ENCODE peak calls at places on chromosomes 11 and 22, in eight cellular contexts. F is GM13977, Q is upper lobe of right lung, Y is fibroblast of mammary gland, V is fibroblast of the aortic adventitia, U is HFFc6, T is dorsolateral prefrontal cortex, N is brain microvascular endothelial cell. H is an unnamed sample.

GRCh38 chr11:124669193-124669592 is 4.3 kb downstream of the SIAE start:
- DNase-seq in F (peak), Q (no peak), Y (peak), V (peak), U (peak), T (no peak), N (peak), H (peak)

GRCh38 chr22:26124991-26125725 is 44.1 kb upstream of the SEZ6L start:
- DNase-seq in F (no peak), Q (no peak), Y (no peak), V (no peak), U (no peak), T (no peak), N (no peak), H (no peak)

GRCh38 chr22:32389685-32390084 is 22.4 kb downstream of the RTCB start:
- DNase-seq in F (no peak), Q (no peak), Y (peak), V (peak), U (peak), T (no peak), N (peak), H (no peak)

GRCh38 chr11:129894281-129895125 is 875 bp downstream of the NFRKB start:
- DNase-seq in F (peak), Q (no peak), Y (no peak), V (peak), U (peak), T (no peak), N (no peak), H (no peak)

GRCh38 chr11:114553642-114554041 is 6.0 kb downstream of the NXPE1 start:
- DNase-seq in F (no peak), Q (no peak), Y (peak), V (no peak), U (no peak), T (no peak), N (no peak), H (no peak)

GRCh38 chr11:68954970-68955958 is 25.5 kb downstream of the MRGPRD start:
- DNase-seq in F (no peak), Q (no peak), Y (peak), V (peak), U (peak), T (no peak), N (peak), H (no peak)

GRCh38 chr11:81070948-81071347 is 1630.1 kb upstream of the TENM4 start:
- DNase-seq in F (peak), Q (no peak), Y (no peak), V (no peak), U (no peak), T (no peak), N (no peak), H (no peak)

GRCh38 chr11:27398413-27398780 is 35.4 kb upstream of the CCDC34 start:
- DNase-seq in F (no peak), Q (no peak), Y (no peak), V (no peak), U (no peak), T (no peak), N (no peak), H (no peak)

GRCh38 chr11:12786891-12787290 is 112.7 kb downstream of the TEAD1 start:
- DNase-seq in F (no peak), Q (no peak), Y (no peak), V (no peak), U (no peak), T (no peak), N (no peak), H (no peak)

GRCh38 chr11:10309163-10310093 is 4.6 kb downstream of the ADM start:
- DNase-seq in F (no peak), Q (peak), Y (peak), V (peak), U (peak), T (no peak), N (peak), H (no peak)

GRCh38 chr11:125807909-125808308 is 20.0 kb downstream of the PATE3 start:
- DNase-seq in F (no peak), Q (no peak), Y (peak), V (peak), U (no peak), T (no peak), N (peak), H (no peak)

GRCh38 chr11:42770444-42771065 is 541.2 kb upstream of the API5 start:
- DNase-seq in F (peak), Q (no peak), Y (peak), V (no peak), U (no peak), T (no peak), N (no peak), H (no peak)

GRCh38 chr22:41197808-41198585 is 7.1 kb upstream of the L3MBTL2 start:
- DNase-seq in F (no peak), Q (peak), Y (no peak), V (peak), U (peak), T (no peak), N (no peak), H (no peak)
- TF ChIP-seq CTCF in F (no peak), Q (no peak), Y (no peak), V (no peak), U (no peak), T (peak), N (peak), H (no peak)

GRCh38 chr22:24271406-24271760 is 752 bp downstream of the SPECC1L start:
- DNase-seq in F (no peak), Q (no peak), Y (peak), V (peak), U (no peak), T (no peak), N (no peak), H (no peak)
- TF ChIP-seq CTCF in F (no peak), Q (no peak), Y (no peak), V (no peak), U (no peak), T (no peak), N (no peak), H (no peak)

GRCh38 chr11:61613711-61614254 is 32.9 kb upstream of the SYT7 start:
- DNase-seq in F (no peak), Q (no peak), Y (no peak), V (no peak), U (no peak), T (no peak), N (no peak), H (no peak)
- TF ChIP-seq CTCF in F (no peak), Q (no peak), Y (no peak), V (no peak), U (no peak), T (no peak), N (no peak), H (no peak)

DNA sequence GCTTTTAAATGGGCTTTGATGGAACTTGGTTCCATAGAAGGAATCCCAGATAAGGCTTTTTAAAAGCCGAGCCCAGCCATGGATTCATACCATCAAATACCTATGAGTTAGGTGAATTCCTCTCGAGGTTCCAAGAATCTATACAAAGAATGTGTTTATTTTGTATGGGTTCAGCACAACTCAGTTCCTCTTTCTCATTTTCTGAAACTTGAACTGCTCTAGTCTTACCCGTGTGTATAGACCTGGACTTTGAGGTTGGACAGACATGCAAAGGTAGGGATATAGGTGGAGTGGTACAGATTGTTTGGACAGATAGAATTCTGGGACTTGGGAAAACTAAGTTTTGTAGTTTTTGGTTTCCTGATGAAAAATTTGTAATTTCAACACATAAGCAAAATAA is 97.9 kb downstream of the PGR start:
- DNase-seq in F (no peak), Q (no peak), Y (no peak), V (no peak), U (no peak), T (no peak), N (no peak), H (no peak)
- TF ChIP-seq CTCF in F (no peak), Q (no peak), Y (no peak), V (no peak), U (no peak), T (no peak), N (no peak), H (no peak)

DNA sequence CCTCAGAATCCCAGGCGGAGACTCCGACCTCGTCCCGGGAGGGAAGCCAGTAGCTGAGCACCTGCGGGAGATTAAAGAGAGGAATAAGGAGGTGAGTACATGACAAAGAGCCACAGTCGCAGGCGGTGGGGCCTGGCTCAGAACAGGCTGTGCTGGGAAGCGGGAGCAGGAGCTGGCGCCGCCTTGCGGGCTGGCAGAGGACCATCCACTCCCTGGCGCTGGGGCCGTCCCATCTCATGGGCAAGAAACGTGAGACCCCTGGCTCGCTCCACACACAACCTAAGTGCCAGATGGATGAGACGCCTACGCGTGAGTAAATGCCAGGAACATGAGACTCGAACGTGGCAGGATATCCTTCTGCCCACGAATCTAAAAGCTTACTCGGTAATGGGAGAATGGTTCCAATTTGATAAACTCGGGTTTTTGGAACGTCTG is 6.3 kb downstream of the CEND1 start:
- DNase-seq in F (no peak), Q (peak), Y (peak), V (peak), U (peak), T (peak), N (peak), H (no peak)
- TF ChIP-seq CTCF in F (no peak), Q (peak), Y (peak), V (peak), U (peak), T (peak), N (peak), H (no peak)

GRCh38 chr22:37549704-37550059 is 10.6 kb upstream of the CDC42EP1 start:
- DNase-seq in F (no peak), Q (peak), Y (peak), V (peak), U (peak), T (peak), N (no peak), H (no peak)
- TF ChIP-seq CTCF in F (no peak), Q (peak), Y (peak), V (peak), U (peak), T (peak), N (peak), H (no peak)

GRCh38 chr11:128803440-128803839 is 63.7 kb downstream of the KCNJ1 start:
- DNase-seq in F (no peak), Q (no peak), Y (no peak), V (no peak), U (no peak), T (no peak), N (no peak), H (no peak)

GRCh38 chr11:128800871-128801417 is 66.2 kb downstream of the KCNJ1 start:
- DNase-seq in F (no peak), Q (no peak), Y (no peak), V (no peak), U (no peak), T (no peak), N (no peak), H (no peak)

GRCh38 chr11:128806496-128807261 is 60.4 kb downstream of the KCNJ1 start:
- DNase-seq in F (no peak), Q (no peak), Y (peak), V (no peak), U (peak), T (no peak), N (no peak), H (no peak)

GRCh38 chr11:128804481-128804880 is 62.6 kb downstream of the KCNJ1 start:
- DNase-seq in F (no peak), Q (no peak), Y (peak), V (peak), U (peak), T (no peak), N (peak), H (no peak)

GRCh38 chr11:128802358-128802981 is 64.6 kb downstream of the KCNJ1 start:
- DNase-seq in F (no peak), Q (no peak), Y (no peak), V (peak), U (peak), T (no peak), N (peak), H (no peak)
- TF ChIP-seq CTCF in F (peak), Q (peak), Y (peak), V (peak), U (peak), T (peak), N (peak), H (no peak)

DNA sequence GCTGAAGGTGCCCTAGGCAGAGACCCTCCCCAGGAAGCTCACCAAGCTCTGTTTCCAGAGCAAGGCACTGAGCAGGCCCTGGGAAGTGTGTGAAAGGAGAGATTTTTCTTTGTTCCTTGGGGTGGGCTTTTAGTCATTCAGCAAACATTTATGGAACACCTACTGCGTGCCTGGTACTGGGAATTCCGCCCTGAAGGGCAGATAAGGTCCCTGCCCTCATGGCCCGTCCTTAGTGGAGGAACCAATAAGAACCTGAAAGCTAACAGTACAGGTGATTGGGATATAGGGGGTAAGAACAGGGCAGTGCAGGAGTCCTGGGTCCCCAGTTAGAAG is 3.9 kb downstream of the TMEM134 start:
- DNase-seq in F (no peak), Q (no peak), Y (no peak), V (no peak), U (no peak), T (no peak), N (no peak), H (no peak)
- TF ChIP-seq CTCF in F (no peak), Q (no peak), Y (no peak), V (no peak), U (no peak), T (no peak), N (no peak), H (no peak)

DNA sequence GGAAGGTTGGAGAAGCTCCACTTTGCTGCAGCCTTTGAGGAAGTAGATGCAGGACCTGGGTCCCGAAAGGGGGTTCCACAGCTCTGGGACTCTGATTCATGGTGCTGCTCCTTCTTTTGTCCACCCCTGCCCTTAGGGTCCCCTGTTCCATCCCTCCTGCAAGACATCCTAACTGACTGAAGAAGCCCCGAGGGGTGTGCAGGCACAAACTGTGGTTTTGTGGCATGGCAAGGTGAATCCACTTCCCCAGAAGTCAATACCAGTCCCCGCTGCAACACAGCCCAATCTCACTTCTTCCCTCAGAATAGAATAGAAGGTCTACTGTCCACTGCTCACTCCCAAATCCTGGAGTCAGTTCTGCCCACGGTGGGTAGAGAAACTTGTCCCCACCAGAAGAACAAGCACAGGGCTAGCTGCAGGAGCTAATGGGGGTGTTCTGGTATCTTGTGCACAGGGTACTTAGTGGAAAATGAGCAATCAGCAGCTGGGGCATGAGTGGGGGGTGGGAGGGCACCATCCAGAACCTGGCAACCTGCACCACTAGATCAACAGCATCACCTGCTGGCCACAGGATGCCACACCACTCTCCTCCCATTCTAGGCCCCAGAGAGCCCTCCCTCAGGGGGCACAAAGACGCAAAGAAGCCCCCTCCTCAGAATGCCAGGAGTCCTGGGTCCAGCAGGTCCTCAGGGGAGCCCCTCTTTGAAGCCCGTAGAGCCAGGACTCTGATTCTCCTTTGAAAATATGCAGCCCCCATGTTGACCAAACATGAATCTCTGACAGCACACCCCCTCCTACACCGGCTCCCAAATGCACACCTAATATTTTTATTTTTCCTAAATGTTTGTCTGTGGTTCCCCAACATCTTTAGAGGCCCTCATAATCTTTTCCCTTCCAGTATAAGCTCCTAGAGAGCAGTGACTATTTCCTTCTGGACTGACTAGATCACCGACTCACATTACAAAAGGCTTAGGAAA is 14.1 kb downstream of the SPATA19 start:
- DNase-seq in F (no peak), Q (no peak), Y (no peak), V (no peak), U (no peak), T (no peak), N (no peak), H (no peak)
- TF ChIP-seq CTCF in F (peak), Q (peak), Y (peak), V (no peak), U (no peak), T (peak), N (peak), H (no peak)

GRCh38 chr22:38230108-38230825 is 28.5 kb downstream of the MAFF start:
- DNase-seq in F (peak), Q (no peak), Y (peak), V (no peak), U (no peak), T (no peak), N (no peak), H (no peak)

GRCh38 chr22:38228873-38229740 is 27.3 kb downstream of the MAFF start:
- DNase-seq in F (no peak), Q (no peak), Y (peak), V (peak), U (peak), T (no peak), N (peak), H (no peak)

GRCh38 chr22:38226853-38227649 is 25.3 kb downstream of the MAFF start:
- DNase-seq in F (no peak), Q (no peak), Y (no peak), V (no peak), U (no peak), T (no peak), N (no peak), H (no peak)

GRCh38 chr22:38230916-38231315 is 29.1 kb downstream of the MAFF start:
- DNase-seq in F (no peak), Q (no peak), Y (no peak), V (no peak), U (no peak), T (no peak), N (no peak), H (no peak)

DNA sequence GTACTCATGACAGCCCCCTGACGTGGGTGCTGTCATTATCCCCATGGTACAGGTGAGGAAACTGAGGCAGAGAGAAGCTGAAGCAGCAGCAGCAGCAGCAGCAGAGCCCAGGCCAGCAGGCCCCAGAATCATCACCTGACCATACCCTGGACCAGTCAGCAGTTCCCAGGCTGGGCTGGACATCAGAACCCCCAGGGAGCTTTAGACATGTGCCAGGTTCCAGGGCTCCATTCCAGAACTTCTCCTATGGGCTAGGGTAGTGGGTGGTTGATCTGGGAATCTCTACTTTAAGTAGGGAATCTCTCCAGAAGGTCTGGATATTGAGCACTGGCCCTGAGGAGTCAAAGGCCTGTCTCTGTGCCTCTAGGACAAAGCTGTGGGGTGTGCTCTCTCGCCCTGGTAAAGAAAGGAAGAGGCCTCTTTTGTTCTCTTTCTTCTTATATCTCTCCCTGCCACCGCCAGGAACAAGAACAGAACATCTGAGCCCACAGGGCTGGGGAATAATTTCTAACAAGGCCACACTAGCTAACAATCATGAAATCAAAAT is 26.6 kb downstream of the MAFF start:
- DNase-seq in F (no peak), Q (no peak), Y (no peak), V (peak), U (no peak), T (no peak), N (no peak), H (no peak)
- TF ChIP-seq CTCF in F (no peak), Q (no peak), Y (no peak), V (no peak), U (no peak), T (no peak), N (no peak), H (no peak)

H was measured in activated B cell treated with CpG ODN at 0.5 μM for 24 hours.